ENCODE peak calls at places on chromosomes 1 and 21, in nine cellular contexts. F, D, A, R, N, V, M, I and J are unnamed samples.
A peak's percentile ranks its signal among the peaks of the same experiment; 100 is the strongest.

GRCh38 chr1:151534662-151535278 is 5.3 kb upstream of the TUFT1 start:
- DNase-seq in V (peak; percentile 67), N (peak; percentile 62), D (peak; percentile 59), R (peak; percentile 67), M (peak; percentile 77), I (peak; percentile 78), A (peak; percentile 74), F (peak; percentile 86), J (peak; percentile 82)

GRCh38 chr1:22418352-22418751 is 33.3 kb upstream of the ZBTB40 start:
- DNase-seq in R (no peak), F (no peak), N (no peak), V (no peak), A (no peak), I (no peak), M (no peak), D (no peak), J (no peak)

GRCh38 chr1:2076826-2077225 is 26.6 kb downstream of the PRKCZ start:
- DNase-seq in I (no peak), D (no peak), V (no peak), F (no peak), N (no peak), M (no peak), R (no peak), A (no peak), J (no peak)

GRCh38 chr1:46288485-46289133 is 14.8 kb downstream of the LRRC41 start:
- DNase-seq in V (no peak), F (no peak), M (no peak), A (no peak), D (peak; percentile 28), I (peak; percentile 81), N (no peak), R (peak; percentile 77), J (peak; percentile 54)

GRCh38 chr1:111690306-111690617 is 48.9 kb downstream of the INKA2 start:
- DNase-seq in I (no peak), V (peak; percentile 12), R (peak; percentile 91), F (peak; percentile 43), N (peak; percentile 89), D (peak; percentile 55), A (peak; percentile 67), M (no peak), J (peak; percentile 39)

GRCh38 chr1:36095760-36096405 is 7.2 kb downstream of the ADPRS start:
- DNase-seq in A (no peak), N (no peak), R (no peak), M (no peak), F (no peak), D (no peak), V (no peak), I (no peak), J (no peak)

GRCh38 chr1:109423498-109423897 is 2.8 kb downstream of the PSMA5 start:
- DNase-seq in R (no peak), N (no peak), A (no peak), D (no peak), V (no peak), F (no peak), M (no peak), I (no peak), J (no peak)

GRCh38 chr1:16348414-16349182 is 3.7 kb downstream of the FBXO42 start:
- DNase-seq in R (peak; percentile 85), D (peak; percentile 49), F (no peak), I (peak; percentile 57), M (no peak), N (peak; percentile 60), V (peak; percentile 62), A (no peak), J (peak; percentile 65)

GRCh38 chr1:216221260-216221700 is 202.0 kb downstream of the USH2A start:
- DNase-seq in F (peak; percentile 69), R (peak; percentile 86), D (peak; percentile 14), I (peak; percentile 86), V (peak; percentile 56), A (peak; percentile 31), M (no peak), N (peak; percentile 62), J (peak; percentile 46)

GRCh38 chr1:23083714-23084480 is 64.6 kb downstream of the KDM1A start:
- DNase-seq in V (no peak), R (no peak), D (peak; percentile 24), M (no peak), F (no peak), N (no peak), A (peak; percentile 25), I (no peak), J (no peak)

GRCh38 chr1:156945881-156946661 is 25.6 kb downstream of the LRRC71 start:
- DNase-seq in M (no peak), F (no peak), A (no peak), I (no peak), D (no peak), N (no peak), V (no peak), R (peak; percentile 60), J (no peak)

GRCh38 chr1:147073062-147073432 is 99.2 kb downstream of the PRKAB2 start:
- DNase-seq in V (no peak), R (no peak), A (no peak), D (no peak), F (no peak), N (no peak), I (peak; percentile 26), M (no peak), J (no peak)

GRCh38 chr1:54405894-54406293 is 300 bp downstream of the SSBP3 start:
- DNase-seq in V (no peak), N (no peak), M (no peak), A (no peak), D (no peak), R (no peak), F (peak; percentile 25), I (no peak), J (no peak)

GRCh38 chr1:93907718-93908117 is 1.5 kb downstream of the GCLM start:
- DNase-seq in F (peak; percentile 60), M (no peak), D (peak; percentile 56), A (peak; percentile 21), N (peak; percentile 78), R (peak; percentile 54), I (no peak), V (peak; percentile 17), J (peak; percentile 38)

GRCh38 chr1:84735483-84735882 is 45.2 kb upstream of the SSX2IP start:
- DNase-seq in V (no peak), M (no peak), I (no peak), R (peak; percentile 19), N (no peak), D (no peak), A (no peak), F (no peak), J (no peak)

GRCh38 chr1:183931646-183932271 is 105.8 kb downstream of the COLGALT2 start:
- DNase-seq in A (no peak), N (no peak), F (no peak), M (no peak), R (no peak), V (no peak), I (no peak), D (no peak), J (no peak)

GRCh38 chr21:31872452-31873274 is at the start of gene HUNK:
- DNase-seq in R (peak; percentile 54), N (peak; percentile 31), M (peak; percentile 11), D (peak; percentile 21), I (peak; percentile 81), V (no peak), A (no peak), F (peak; percentile 61), J (peak; percentile 72)

GRCh38 chr1:115949156-115949555 is 27.2 kb upstream of the SLC22A15 start:
- DNase-seq in V (no peak), M (no peak), A (no peak), N (peak; percentile 7), R (no peak), D (no peak), F (no peak), I (no peak), J (peak; percentile 6)

GRCh38 chr1:204758601-204759000 is 73.1 kb upstream of the LRRN2 start:
- DNase-seq in V (no peak), A (no peak), F (no peak), N (no peak), I (peak; percentile 13), D (no peak), M (no peak), R (no peak), J (no peak)

GRCh38 chr1:32769524-32770220 is 47.5 kb downstream of the YARS1 start:
- DNase-seq in R (peak; percentile 45), N (peak; percentile 78), I (no peak), M (no peak), A (no peak), F (no peak), V (peak; percentile 27), D (peak; percentile 13), J (no peak)

GRCh38 chr1:152960452-152961044 is 9.9 kb upstream of the SPRR4 start:
- DNase-seq in A (no peak), F (no peak), D (no peak), N (no peak), M (no peak), R (no peak), I (peak; percentile 47), V (no peak), J (no peak)

GRCh38 chr1:119653839-119654170 is 5.7 kb upstream of the ZNF697 start:
- DNase-seq in V (no peak), I (no peak), F (no peak), A (no peak), M (no peak), N (no peak), R (peak; percentile 18), D (no peak), J (peak; percentile 22)

GRCh38 chr21:42654179-42654912 is 925 bp downstream of the PDE9A start:
- DNase-seq in R (no peak), A (no peak), V (peak; percentile 53), I (peak; percentile 78), M (no peak), D (no peak), N (no peak), F (no peak), J (no peak)